ENCODE peak calls at places on chromosomes 2 and 18, in five cellular contexts. V is cardiac fibroblast, Z is GM12864, G is GM10248, N is tibial artery. Q is an unnamed sample.

GRCh38 chr2:10865841-10866240 is 45.9 kb upstream of the KCNF1 start:
- DNase-seq in N (no peak), V (no peak), G (no peak), Z (no peak), Q (no peak)

GRCh38 chr18:73043231-73044000 is 175.6 kb upstream of the NETO1 start:
- DNase-seq in Z (no peak), G (no peak), N (no peak), V (no peak), Q (no peak)

GRCh38 chr18:24050916-24051255 is 36.3 kb downstream of the TTC39C start:
- DNase-seq in V (no peak), N (no peak), G (no peak), Z (no peak), Q (no peak)

GRCh38 chr2:235008584-235009044 is 56.8 kb downstream of the SH3BP4 start:
- DNase-seq in Z (no peak), G (no peak), N (no peak), V (no peak), Q (no peak)

GRCh38 chr2:144459937-144460336 is 60.0 kb downstream of the ZEB2 start:
- DNase-seq in Z (no peak), V (peak; percentile 91), N (no peak), G (no peak), Q (peak; percentile 9)

GRCh38 chr18:67771271-67771670 is 254.8 kb upstream of the DSEL start:
- DNase-seq in V (peak; percentile 49), N (no peak), Z (no peak), G (no peak), Q (no peak)

GRCh38 chr2:46298272-46298521 is 990 bp downstream of the EPAS1 start:
- DNase-seq in G (no peak), Z (no peak), N (peak; percentile 31), V (no peak), Q (no peak)

GRCh38 chr2:157628532-157629415 is at the start of gene ACVR1C:
- DNase-seq in V (peak; percentile 42), N (peak; percentile 31), Z (no peak), G (peak; percentile 59), Q (peak; percentile 77)

GRCh38 chr2:28394331-28394877 is 1.7 kb downstream of the FOSL2 start:
- DNase-seq in N (peak; percentile 64), Z (no peak), G (no peak), V (peak; percentile 64), Q (no peak)

GRCh38 chr2:85732467-85733120 is 21.2 kb upstream of the ATOH8 start:
- DNase-seq in G (no peak), N (peak; percentile 12), Z (no peak), V (no peak), Q (no peak)

GRCh38 chr18:34971313-34971712 is 69.9 kb upstream of the MAPRE2 start:
- DNase-seq in N (no peak), V (peak; percentile 14), G (no peak), Z (no peak), Q (no peak)

GRCh38 chr2:37775908-37776250 is 104.4 kb upstream of the CDC42EP3 start:
- DNase-seq in Z (no peak), G (no peak), V (peak; percentile 80), N (peak; percentile 42), Q (no peak)

GRCh38 chr2:38146917-38147307 is 71.0 kb upstream of the CYP1B1 start:
- DNase-seq in Z (peak; percentile 67), G (peak; percentile 71), V (peak; percentile 93), N (peak; percentile 32), Q (peak; percentile 67)

GRCh38 chr2:96146151-96146880 is 1.1 kb upstream of the DUSP2 start:
- DNase-seq in V (peak; percentile 41), G (peak; percentile 84), Z (no peak), N (peak; percentile 55), Q (peak; percentile 86)

GRCh38 chr18:25050605-25051004 is 301.4 kb downstream of the ZNF521 start:
- DNase-seq in N (no peak), V (no peak), Z (no peak), G (no peak), Q (no peak)

GRCh38 chr2:41206004-41206403 is 754.1 kb upstream of the SLC8A1 start:
- DNase-seq in Z (no peak), V (no peak), N (no peak), G (no peak), Q (no peak)

GRCh38 chr2:227597993-227598392 is 700 bp upstream of the SCYGR2 start:
- DNase-seq in N (no peak), Z (no peak), G (no peak), V (peak; percentile 15), Q (no peak)

GRCh38 chr2:67388680-67389079 is 8.5 kb upstream of the ETAA1 start:
- DNase-seq in Z (no peak), V (no peak), G (no peak), N (no peak), Q (no peak)

GRCh38 chr2:95026471-95027368 is 1.2 kb downstream of the MAL start:
- DNase-seq in Z (no peak), G (no peak), V (no peak), N (no peak), Q (no peak)

GRCh38 chr18:58983260-58983659 is 118.6 kb downstream of the ZNF532 start:
- DNase-seq in V (no peak), G (no peak), N (no peak), Z (no peak), Q (no peak)

GRCh38 chr18:78549971-78550370 is 429.6 kb upstream of the SALL3 start:
- DNase-seq in V (no peak), N (no peak), G (no peak), Z (no peak), Q (no peak)

GRCh38 chr2:46873632-46874068 is 42.0 kb downstream of the MCFD2 start:
- DNase-seq in G (no peak), V (peak; percentile 93), N (peak; percentile 83), Z (no peak), Q (no peak)

GRCh38 chr2:62527478-62528210 is 21.6 kb upstream of the TMEM17 start:
- DNase-seq in N (no peak), Z (no peak), G (no peak), V (no peak), Q (no peak)

GRCh38 chr2:150674283-150674682 is 186.8 kb upstream of the RND3 start:
- DNase-seq in G (no peak), V (no peak), Z (no peak), N (no peak), Q (no peak)

GRCh38 chr2:17362956-17363355 is 155.3 kb downstream of the RAD51AP2 start:
- DNase-seq in V (no peak), Z (no peak), G (no peak), N (no peak), Q (no peak)

GRCh38 chr2:189851174-189851826 is 67.0 kb downstream of the PMS1 start:
- DNase-seq in Z (no peak), V (no peak), N (no peak), G (no peak), Q (no peak)

GRCh38 chr2:119156105-119156890 is 2.3 kb downstream of the C1QL2 start:
- DNase-seq in G (no peak), Z (no peak), N (no peak), V (no peak), Q (no peak)

GRCh38 chr2:33015421-33016142 is 68.8 kb downstream of the LTBP1 start:
- DNase-seq in N (no peak), V (peak; percentile 85), G (no peak), Z (no peak), Q (no peak)

GRCh38 chr2:97734061-97734912 is 20.9 kb downstream of the ZAP70 start:
- DNase-seq in G (no peak), N (no peak), V (no peak), Z (no peak), Q (no peak)

GRCh38 chr2:176856645-176857044 is 355.9 kb upstream of the HNRNPA3 start:
- DNase-seq in V (no peak), N (no peak), G (no peak), Z (no peak), Q (no peak)

GRCh38 chr2:176854878-176855277 is 357.7 kb upstream of the HNRNPA3 start:
- DNase-seq in G (no peak), N (no peak), V (no peak), Z (no peak), Q (no peak)

GRCh38 chr2:176848844-176849243 is 363.8 kb upstream of the HNRNPA3 start:
- DNase-seq in N (no peak), V (no peak), G (no peak), Z (no peak), Q (no peak)

GRCh38 chr2:176854062-176854461 is 358.5 kb upstream of the HNRNPA3 start:
- DNase-seq in G (no peak), V (no peak), N (no peak), Z (no peak), Q (no peak)

DNA sequence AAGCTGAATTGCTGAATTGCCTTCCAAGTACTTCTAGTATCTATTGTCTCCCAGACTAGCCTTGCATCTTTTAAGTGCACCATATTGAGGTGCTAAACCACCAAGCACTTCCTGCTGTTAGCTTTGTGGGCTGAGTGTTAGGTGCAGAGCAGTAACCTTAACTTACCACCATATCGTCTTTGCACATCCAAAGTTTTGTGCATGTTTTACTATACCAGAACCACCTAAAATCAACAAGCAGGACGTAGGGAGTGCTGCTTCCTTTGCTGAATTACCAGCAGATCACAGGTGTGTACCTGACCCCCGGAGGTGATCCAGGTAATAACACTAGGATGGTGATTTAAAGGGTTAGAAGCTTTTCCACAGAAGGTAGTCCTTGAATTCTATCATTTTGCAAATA is 359.9 kb upstream of the HNRNPA3 start:
- DNase-seq in G (no peak), N (no peak), Z (no peak), V (no peak), Q (peak; percentile 8)
- TF ChIP-seq CTCF in G (no peak), N (no peak), Z (no peak), V (no peak), Q (no peak)

GRCh38 chr2:239893236-239893515 is 132.0 kb downstream of the NDUFA10 start:
- DNase-seq in G (no peak), V (no peak), Z (no peak), N (no peak), Q (no peak)

GRCh38 chr2:239895116-239895515 is 130.0 kb downstream of the NDUFA10 start:
- DNase-seq in G (no peak), Z (no peak), N (no peak), V (no peak), Q (no peak)

GRCh38 chr2:239895669-239896068 is 129.5 kb downstream of the NDUFA10 start:
- DNase-seq in G (no peak), N (no peak), Z (no peak), V (no peak), Q (no peak)

GRCh38 chr2:239892480-239893235 is 132.5 kb downstream of the NDUFA10 start:
- DNase-seq in G (no peak), N (no peak), Z (no peak), V (no peak), Q (no peak)

GRCh38 chr2:239894276-239894675 is 130.9 kb downstream of the NDUFA10 start:
- DNase-seq in V (no peak), Z (no peak), G (no peak), N (no peak), Q (no peak)
- TF ChIP-seq CTCF in V (no peak), Z (no peak), G (no peak), N (no peak), Q (no peak)

GRCh38 chr18:74082476-74083070 is 65.1 kb downstream of the FBXO15 start:
- DNase-seq in Z (no peak), N (no peak), G (peak; percentile 61), V (peak; percentile 47), Q (peak; percentile 51)
- TF ChIP-seq CTCF in Z (peak; percentile 52), N (peak; percentile 35), G (peak; percentile 50), V (peak; percentile 30), Q (no peak)

DNA sequence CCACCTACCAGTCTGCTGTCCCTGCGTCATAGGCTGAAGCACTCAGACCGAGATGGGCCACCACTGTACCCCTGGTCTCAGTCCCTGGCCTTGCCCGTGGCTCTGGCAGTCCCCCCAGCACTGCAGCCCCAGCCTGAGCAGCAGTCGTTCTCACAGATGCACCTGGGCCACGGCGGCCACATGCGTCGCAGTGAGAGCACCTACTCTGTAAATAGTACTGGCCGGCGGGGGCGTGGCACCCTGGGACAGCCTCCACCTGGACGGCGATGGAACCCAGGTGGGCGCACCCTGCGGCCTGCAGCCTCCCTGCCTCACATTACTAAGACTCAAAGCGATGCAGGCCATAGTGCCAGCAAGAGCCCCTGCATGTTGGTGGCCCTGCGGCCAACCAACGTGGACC is 198.8 kb downstream of the NAPG start:
- DNase-seq in V (no peak), N (no peak), Z (no peak), G (no peak), Q (no peak)
- TF ChIP-seq CTCF in V (no peak), N (no peak), Z (no peak), G (no peak), Q (no peak)

Q was measured in GM20000.